ENCODE peak calls at places on chromosomes 12 and 14, in five cellular contexts. D is H1, R is mesendoderm, T is mesenchymal stem cell, F is IMR-90. Z is an unnamed sample.

GRCh38 chr14:77912754-77913556 is 113.0 kb downstream of the ADCK1 start:
- DNase-seq in D (no peak), R (no peak), T (no peak), F (no peak), Z (no peak)

GRCh38 chr12:88546851-88547250 is 33.4 kb downstream of the KITLG start:
- DNase-seq in D (no peak), R (no peak), T (no peak), F (peak; percentile 65), Z (no peak)

GRCh38 chr12:129830796-129831195 is 73.0 kb downstream of the TMEM132D start:
- DNase-seq in D (no peak), R (peak; percentile 70), T (no peak), F (no peak), Z (no peak)

GRCh38 chr12:3752741-3753486 is at the start of gene CRACR2A:
- DNase-seq in D (peak; percentile 88), R (peak; percentile 89), T (peak; percentile 62), F (peak; percentile 31), Z (peak; percentile 64)

GRCh38 chr12:64098709-64099354 is 123.3 kb downstream of the KICS2 start:
- DNase-seq in D (no peak), R (no peak), T (no peak), F (peak; percentile 84), Z (no peak)

GRCh38 chr12:80064269-80064668 is 35.1 kb upstream of the OTOGL start:
- DNase-seq in D (no peak), R (no peak), T (peak; percentile 42), F (peak; percentile 92), Z (no peak)

GRCh38 chr12:77841467-77842054 is 10.9 kb downstream of the NAV3 start:
- DNase-seq in D (no peak), R (no peak), T (no peak), F (no peak), Z (no peak)

GRCh38 chr14:38257500-38257899 is 1.6 kb upstream of the CLEC14A start:
- DNase-seq in D (no peak), R (no peak), T (peak; percentile 32), F (peak; percentile 45), Z (no peak)

GRCh38 chr12:2836004-2836403 is 1.2 kb upstream of the NRIP2 start:
- DNase-seq in D (no peak), R (no peak), T (no peak), F (no peak), Z (no peak)

GRCh38 chr14:101351146-101351545 is 210.1 kb upstream of the DIO3 start:
- DNase-seq in D (no peak), R (no peak), T (no peak), F (no peak), Z (no peak)

GRCh38 chr12:6370576-6370935 is 4.8 kb downstream of the SCNN1A start:
- DNase-seq in D (no peak), R (no peak), T (no peak), F (no peak), Z (no peak)

GRCh38 chr14:103607822-103608221 is 21.2 kb upstream of the KLC1 start:
- DNase-seq in D (no peak), R (no peak), T (no peak), F (no peak), Z (no peak)

GRCh38 chr14:101444116-101444515 is 117.2 kb upstream of the DIO3 start:
- DNase-seq in D (no peak), R (no peak), T (no peak), F (peak; percentile 65), Z (no peak)

GRCh38 chr14:96630281-96630680 is 128.1 kb downstream of the PAPOLA start:
- DNase-seq in D (peak; percentile 8), R (no peak), T (no peak), F (no peak), Z (no peak)

GRCh38 chr12:80441921-80442320 is 2.1 kb upstream of the PTPRQ start:
- DNase-seq in D (no peak), R (no peak), T (peak; percentile 39), F (peak; percentile 52), Z (no peak)

GRCh38 chr14:59262717-59263469 is 74.4 kb downstream of the DAAM1 start:
- DNase-seq in D (no peak), R (no peak), T (peak; percentile 65), F (no peak), Z (no peak)

GRCh38 chr12:56204275-56204674 is 15.0 kb upstream of the SMARCC2 start:
- DNase-seq in D (no peak), R (no peak), T (no peak), F (no peak), Z (no peak)

GRCh38 chr12:28191690-28192089 is 1.4 kb downstream of the CCDC91 start:
- DNase-seq in D (no peak), R (peak; percentile 27), T (peak; percentile 55), F (peak; percentile 2), Z (no peak)

GRCh38 chr12:82740-83139 is 16.2 kb downstream of the IQSEC3 start:
- DNase-seq in D (no peak), R (no peak), T (no peak), F (no peak), Z (no peak)

GRCh38 chr12:53053223-53054111 is 3.6 kb downstream of the TNS2 start:
- DNase-seq in D (peak; percentile 91), R (peak; percentile 93), T (peak; percentile 51), F (no peak), Z (no peak)

GRCh38 chr12:57889541-57889989 is 43.0 kb upstream of the CTDSP2 start:
- DNase-seq in D (no peak), R (no peak), T (peak; percentile 70), F (peak; percentile 93), Z (no peak)

GRCh38 chr12:66144796-66145754 is 14.5 kb upstream of the LLPH start:
- DNase-seq in D (no peak), R (peak; percentile 71), T (peak; percentile 63), F (peak; percentile 75), Z (peak; percentile 27)

GRCh38 chr12:116244474-116245090 is 32.9 kb downstream of the MED13L start:
- DNase-seq in D (no peak), R (peak; percentile 30), T (no peak), F (no peak), Z (no peak)
- H3K4ac ChIP-seq in D (no peak overlapping the region), R (peak overlapping the region; percentile 37), T (peak overlapping the region; percentile 50), F (peak overlapping the region; percentile 46), Z (no peak overlapping the region)

DNA sequence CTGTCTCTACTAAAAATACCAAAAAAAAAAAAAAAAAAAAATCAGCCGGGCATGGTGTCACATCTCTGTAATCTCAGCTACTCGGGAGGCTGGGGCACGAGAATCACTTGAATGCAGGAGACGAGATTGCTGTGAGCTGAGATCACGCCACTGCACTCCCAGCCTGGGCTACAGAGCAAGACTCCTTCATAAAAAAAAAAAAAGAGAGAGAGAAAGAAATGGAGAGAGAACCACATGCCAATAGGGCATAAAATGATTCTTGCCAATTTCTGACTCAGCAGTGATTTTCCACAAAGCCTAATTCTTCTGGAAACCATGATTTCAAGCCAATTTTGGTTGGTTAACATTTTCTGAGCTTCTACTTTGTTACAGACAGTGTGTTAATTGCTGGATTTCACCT is 250.4 kb upstream of the SEL1L start:
- DNase-seq in D (no peak), R (no peak), T (no peak), F (no peak), Z (no peak)
- H2BK5ac ChIP-seq in D (no peak overlapping the region), R (no peak overlapping the region), T (no peak overlapping the region), F (no peak overlapping the region), Z (no peak overlapping the region)

GRCh38 chr12:121720762-121721161 is 8.2 kb downstream of the TMEM120B start:
- DNase-seq in D (no peak), R (no peak), T (peak; percentile 54), F (peak; percentile 31), Z (no peak)
- H3K4ac ChIP-seq in D (no peak overlapping the region), R (no peak overlapping the region), T (no peak overlapping the region), F (peak overlapping the region; percentile 68), Z (no peak overlapping the region)

DNA sequence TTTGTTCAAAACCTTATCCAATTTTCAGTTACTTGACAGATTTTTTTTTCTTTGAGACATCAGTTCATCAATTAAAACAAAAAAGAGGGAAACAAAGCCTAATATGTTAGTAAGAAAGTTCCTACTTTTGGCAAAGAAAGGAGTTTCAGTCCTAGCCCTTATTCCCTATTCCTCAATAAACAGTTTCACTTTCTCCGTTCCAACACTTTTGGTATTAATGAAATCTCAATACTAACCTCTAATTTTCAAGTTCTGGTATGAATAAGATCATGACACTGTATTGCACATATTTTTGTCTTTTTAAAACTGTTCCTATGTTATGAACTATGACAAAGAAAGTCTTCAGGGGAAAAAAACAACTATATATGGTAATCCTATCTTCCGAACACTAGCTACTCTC is 48.4 kb downstream of the RPS6KA5 start:
- DNase-seq in D (no peak), R (no peak), T (no peak), F (no peak), Z (no peak)
- H2BK5ac ChIP-seq in D (no peak overlapping the region), R (no peak overlapping the region), T (no peak overlapping the region), F (no peak overlapping the region), Z (no peak overlapping the region)

GRCh38 chr14:31341280-31341679 is 79.1 kb downstream of the HEATR5A start:
- DNase-seq in D (no peak), R (no peak), T (no peak), F (no peak), Z (no peak)

GRCh38 chr14:31337331-31337730 is 83.0 kb downstream of the HEATR5A start:
- DNase-seq in D (no peak), R (no peak), T (no peak), F (no peak), Z (no peak)

GRCh38 chr14:31339743-31340142 is 80.6 kb downstream of the HEATR5A start:
- DNase-seq in D (no peak), R (no peak), T (no peak), F (no peak), Z (no peak)

GRCh38 chr14:31336646-31337045 is 83.7 kb downstream of the HEATR5A start:
- DNase-seq in D (no peak), R (no peak), T (peak; percentile 72), F (peak; percentile 71), Z (no peak)

DNA sequence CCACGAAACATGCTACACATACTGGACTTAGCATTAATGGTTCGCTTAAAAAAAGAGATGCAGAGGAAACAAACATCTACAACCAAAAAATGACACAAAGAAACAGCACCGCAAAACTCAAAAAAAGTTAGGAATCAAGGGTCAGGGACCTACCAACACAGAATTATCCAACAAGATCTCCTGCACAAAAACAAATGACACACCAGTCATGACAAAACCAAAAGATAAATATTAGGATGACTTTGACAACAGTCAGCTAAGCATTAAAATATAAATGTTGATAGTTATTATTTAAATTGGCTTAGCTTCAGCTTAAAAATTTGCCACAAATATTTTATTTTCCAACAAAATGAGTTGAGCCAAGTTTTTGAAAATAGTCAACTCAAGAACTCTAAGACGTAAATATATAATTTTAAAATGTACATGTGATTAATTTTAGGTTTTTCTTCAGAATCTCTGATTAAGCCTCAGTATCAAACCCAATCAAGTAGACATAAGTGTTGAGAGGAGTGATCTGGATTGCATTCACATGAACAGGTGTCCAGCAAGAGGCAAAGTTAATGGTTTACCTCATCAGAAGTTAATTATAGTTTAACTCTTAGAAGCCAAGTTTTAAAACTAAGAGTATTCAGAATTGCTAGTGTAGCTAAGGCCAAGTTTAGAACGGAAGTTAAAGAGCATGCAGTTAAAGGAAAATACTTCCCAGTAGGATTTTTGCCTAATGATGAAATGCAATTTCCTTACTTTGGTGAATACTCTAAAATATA is 79.9 kb downstream of the HEATR5A start:
- DNase-seq in D (no peak), R (no peak), T (no peak), F (peak; percentile 17), Z (no peak)
- H3K4ac ChIP-seq in D (no peak overlapping the region), R (no peak overlapping the region), T (no peak overlapping the region), F (peak overlapping the region; percentile 47), Z (no peak overlapping the region)

Z was measured in neuronal stem cell.